ENCODE peak calls at places on chromosomes 13 and 19, in four cellular contexts. P is body of pancreas, K is breast epithelium, T is stomach. N is an unnamed sample.
A peak's percentile ranks its signal among the peaks of the same experiment; 100 is the strongest.

GRCh38 chr13:91468301-91468700 is 69.9 kb downstream of the GPC5 start:
- DNase-seq in P (no peak), K (no peak), T (no peak), N (no peak)

GRCh38 chr13:71864094-71864980 is 2.7 kb downstream of the DACH1 start:
- DNase-seq in P (peak; percentile 36), K (peak; percentile 25), T (no peak), N (peak; percentile 54)

GRCh38 chr13:113646921-113647340 is 11.1 kb downstream of the ATP4B start:
- DNase-seq in P (no peak), K (no peak), T (peak; percentile 22), N (no peak)

GRCh38 chr19:50878851-50879250 is 5.6 kb downstream of the KLK2 start:
- DNase-seq in P (no peak), K (no peak), T (no peak), N (no peak)

GRCh38 chr13:59318320-59318930 is 845.3 kb downstream of the DIAPH3 start:
- DNase-seq in P (peak; percentile 90), K (no peak), T (peak; percentile 73), N (peak; percentile 71)

GRCh38 chr19:29785955-29786589 is 25.7 kb upstream of the CCNE1 start:
- DNase-seq in P (no peak), K (no peak), T (no peak), N (no peak)

GRCh38 chr13:48817166-48817802 is 158.4 kb upstream of the FNDC3A start:
- DNase-seq in P (no peak), K (no peak), T (no peak), N (no peak)

GRCh38 chr19:3357362-3357730 is 9.0 kb upstream of the NFIC start:
- DNase-seq in P (no peak), K (no peak), T (no peak), N (no peak)

DNA sequence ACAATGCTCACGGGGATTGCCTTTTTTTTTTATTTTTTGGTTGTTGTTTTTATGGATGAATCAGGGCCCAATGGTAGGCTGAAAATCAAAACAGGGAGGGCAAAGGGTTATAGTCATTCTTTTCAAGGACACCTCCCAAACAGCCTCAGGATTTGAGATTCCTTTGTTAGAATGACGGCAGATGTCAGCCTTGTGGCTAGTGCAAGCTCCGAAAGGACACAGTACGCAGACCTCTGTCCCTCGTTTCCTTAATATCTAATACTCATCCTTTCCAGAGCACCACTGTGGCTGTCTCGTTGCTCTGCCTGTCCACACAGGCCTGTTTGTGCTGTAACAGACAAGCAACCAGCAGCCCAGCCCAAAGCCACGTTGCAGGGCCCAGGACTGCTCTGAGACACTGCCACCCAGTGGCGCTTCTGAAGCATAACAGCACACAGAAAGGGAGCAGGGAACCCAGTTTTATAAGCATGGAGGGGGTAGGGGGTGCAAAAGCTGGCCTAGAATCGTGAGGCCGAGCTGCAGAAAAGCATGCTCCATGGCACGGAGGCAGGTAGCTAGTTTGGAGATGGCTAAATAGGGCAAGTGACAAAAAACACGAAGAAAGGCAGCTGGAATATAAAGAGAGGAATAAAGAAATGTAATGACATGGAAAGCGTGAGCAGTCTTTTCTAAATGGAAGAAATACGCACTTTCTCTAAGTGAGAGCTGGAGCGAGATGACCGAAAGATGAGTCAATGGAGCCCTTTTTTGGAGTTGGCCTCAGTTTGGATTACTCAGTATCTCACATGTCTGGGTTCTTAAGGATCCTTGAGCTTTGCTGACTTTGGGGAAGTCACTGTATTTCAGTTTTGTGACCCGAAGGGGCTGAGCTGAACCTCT is 40.7 kb upstream of the MEDAG start:
- DNase-seq in P (peak; percentile 75), K (peak; percentile 70), T (peak; percentile 75), N (peak; percentile 87)
- TF ChIP-seq POLR2A in P (no peak), K (no peak), T (no peak), N (no peak)

DNA sequence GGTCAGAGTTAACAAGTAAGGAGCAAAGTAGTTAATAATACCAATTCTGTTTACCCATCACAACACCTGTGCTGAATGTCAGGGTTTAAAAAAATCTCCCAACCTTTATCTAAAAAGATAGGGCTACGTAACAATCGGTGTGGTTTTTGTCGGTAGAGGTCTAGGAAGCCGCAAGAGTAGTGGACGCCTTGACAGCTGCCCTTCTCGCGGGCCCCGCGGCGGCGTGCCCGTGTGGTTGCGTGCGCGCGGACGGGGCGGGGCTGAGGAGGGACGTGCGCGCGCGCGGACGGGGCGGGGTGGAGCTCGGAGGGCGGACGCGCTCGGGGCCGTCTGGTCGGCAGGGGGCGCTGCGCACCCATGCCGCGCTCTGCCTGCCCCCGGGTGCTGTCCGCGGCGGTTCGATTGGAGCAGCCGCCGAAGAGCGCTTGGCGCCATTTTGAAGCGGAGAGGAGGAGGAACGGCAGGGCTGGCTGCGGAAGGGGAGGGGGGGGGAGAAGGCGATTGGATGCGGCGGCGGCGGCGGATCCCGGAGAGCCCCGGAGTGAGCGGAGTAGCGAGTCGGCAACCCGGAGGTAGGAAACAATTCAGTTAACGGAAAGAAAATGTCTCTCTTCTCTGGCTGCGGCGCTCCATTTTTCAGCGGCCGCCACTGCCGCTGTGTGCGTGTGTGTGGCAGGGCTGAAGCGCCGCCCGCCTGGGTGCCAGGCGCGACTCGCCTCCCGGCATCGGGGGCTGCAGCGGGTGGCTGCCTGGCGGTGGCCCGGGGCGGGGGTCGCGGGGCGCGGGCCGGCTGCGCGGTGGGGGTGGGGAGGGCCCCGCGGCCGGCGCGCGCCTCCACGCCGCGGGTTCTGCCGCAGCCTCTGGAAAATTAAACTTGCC is at the start of gene PDS5B:
- DNase-seq in P (peak; percentile 94), K (peak; percentile 91), T (peak; percentile 95), N (peak; percentile 95)
- TF ChIP-seq POLR2A in P (peak; percentile 75), K (peak; percentile 17), T (no peak), N (peak; percentile 23)

DNA sequence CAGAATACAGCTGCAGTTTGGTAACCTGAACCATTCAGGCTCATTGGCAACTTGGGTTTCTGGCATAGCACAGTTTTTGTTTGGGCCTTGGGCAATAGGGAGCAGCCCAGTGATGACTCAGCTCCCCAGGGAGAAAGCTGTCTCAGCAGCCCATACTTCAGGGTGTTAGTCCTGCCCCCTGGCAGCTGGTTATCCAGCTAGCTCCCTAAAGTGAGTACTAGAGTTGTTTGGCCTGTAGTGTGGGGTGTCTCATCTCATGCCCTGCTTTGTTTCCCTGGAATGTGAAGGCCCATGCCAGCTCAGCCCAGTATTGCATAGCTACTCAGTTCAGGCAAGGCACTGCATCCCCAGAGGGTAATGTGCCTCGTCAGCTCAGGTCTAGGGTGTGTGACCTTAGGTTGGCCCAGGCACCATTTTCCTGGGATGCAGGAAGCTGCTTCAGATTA is 18.2 kb upstream of the ZNF543 start:
- DNase-seq in P (no peak), K (peak; percentile 78), T (no peak), N (peak; percentile 91)
- TF ChIP-seq POLR2A in P (no peak), K (no peak), T (no peak), N (peak; percentile 37)

GRCh38 chr13:96935971-96936370 is 58.3 kb downstream of the OXGR1 start:
- DNase-seq in P (no peak), K (no peak), T (no peak), N (no peak)

GRCh38 chr13:96946709-96947311 is 47.5 kb downstream of the OXGR1 start:
- DNase-seq in P (no peak), K (no peak), T (peak; percentile 53), N (no peak)

GRCh38 chr13:96934889-96935490 is 59.3 kb downstream of the OXGR1 start:
- DNase-seq in P (no peak), K (no peak), T (no peak), N (no peak)

DNA sequence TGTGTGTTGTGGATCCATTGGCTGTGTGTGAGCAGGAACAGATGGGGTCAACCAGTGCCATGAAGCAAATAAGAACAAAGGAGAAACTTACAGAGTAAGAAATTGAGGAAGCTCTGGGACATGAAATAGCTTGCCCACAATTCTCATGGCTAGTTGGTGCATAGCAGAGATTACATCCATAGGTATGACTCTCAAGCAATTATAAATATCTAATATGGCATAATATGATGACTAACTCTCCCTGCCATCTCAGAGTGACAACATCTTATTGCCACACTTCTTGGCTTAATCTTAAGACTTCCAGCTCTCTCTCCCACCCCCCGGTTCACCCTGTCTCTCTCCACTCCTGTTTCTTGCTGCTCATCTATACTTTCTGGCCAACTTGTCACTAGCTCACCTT is 53.3 kb downstream of the OXGR1 start:
- DNase-seq in P (no peak), K (no peak), T (no peak), N (no peak)
- TF ChIP-seq POLR2A in P (no peak), K (no peak), T (no peak), N (no peak)

GRCh38 chr19:47111081-47111589 is 2.4 kb downstream of the ZC3H4 start:
- DNase-seq in P (peak; percentile 31), K (no peak), T (peak; percentile 34), N (no peak)

GRCh38 chr19:47111682-47112165 is 1.9 kb downstream of the ZC3H4 start:
- DNase-seq in P (no peak), K (no peak), T (no peak), N (no peak)

GRCh38 chr19:47113446-47114348 is at the start of gene ZC3H4:
- DNase-seq in P (peak; percentile 97), K (peak; percentile 96), T (peak; percentile 97), N (peak; percentile 94)

GRCh38 chr19:47112166-47112663 is 1.4 kb downstream of the ZC3H4 start:
- DNase-seq in P (peak; percentile 84), K (peak; percentile 78), T (peak; percentile 83), N (peak; percentile 88)

GRCh38 chr19:47112664-47113445 is 721 bp downstream of the ZC3H4 start:
- DNase-seq in P (peak; percentile 98), K (peak; percentile 100), T (peak; percentile 99), N (peak; percentile 99)
- TF ChIP-seq POLR2A in P (peak; percentile 97), K (peak; percentile 88), T (no peak), N (peak; percentile 42)

DNA sequence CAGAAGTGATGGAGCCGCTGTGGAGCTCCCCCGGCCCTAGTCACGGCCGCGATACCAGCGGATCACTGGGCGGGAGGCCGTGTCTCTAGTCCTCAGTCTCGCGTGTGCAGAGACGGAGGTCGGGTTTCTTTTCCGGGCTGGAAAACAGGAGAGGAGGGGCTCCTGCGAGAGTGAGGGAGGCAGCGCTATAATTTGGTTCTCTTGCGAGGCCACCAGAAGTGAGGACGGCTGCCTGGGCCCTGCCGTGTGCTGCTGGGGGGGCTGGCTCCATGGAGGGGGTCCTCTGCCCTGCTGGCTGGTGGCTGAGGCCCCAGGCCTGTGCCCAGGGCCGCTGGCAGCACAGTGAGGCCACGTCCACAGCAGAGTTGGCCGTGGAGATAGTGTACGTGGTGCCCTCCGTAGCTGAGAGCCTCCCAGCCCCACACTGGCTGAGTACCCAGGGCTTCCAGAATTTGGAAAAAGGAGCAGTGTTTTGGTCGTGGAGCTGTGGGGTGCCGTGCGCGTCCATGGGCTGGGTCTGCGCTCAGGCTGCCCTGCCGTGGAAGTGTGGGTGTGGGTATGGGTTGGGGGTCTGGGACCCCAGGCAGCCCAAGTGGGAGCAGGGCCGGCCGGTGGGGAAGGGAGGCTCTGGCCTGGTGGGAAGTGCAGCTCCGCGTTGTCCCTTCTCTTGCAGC is 5.8 kb downstream of the PTBP1 start:
- DNase-seq in P (no peak), K (no peak), T (no peak), N (no peak)
- TF ChIP-seq POLR2A in P (no peak), K (no peak), T (no peak), N (no peak)

GRCh38 chr19:19170053-19170945 is at the start of gene MEF2B:
- DNase-seq in P (peak; percentile 76), K (peak; percentile 35), T (peak; percentile 88), N (peak; percentile 74)
- TF ChIP-seq POLR2A in P (no peak), K (no peak), T (no peak), N (no peak)